ENCODE peak calls at places on chromosomes 4 and X, in ten cellular contexts. X is right lobe of liver; N is upper lobe of left lung; M is left lung; Y is natural killer cell; T is activated CD8-positive, alpha-beta memory T cell treated with anti-CD3 and anti-CD28 coated beads, Interleukin-2, amount 10 ng/mL, durations not matched to agents 7 days and 5 days; C is upper lobe of right lung; R is lower lobe of right lung; U is activated T-cell treated with anti-CD3 and anti-CD28 coated beads, Interleukin-2, amount 50 U/mL, for 4 hours; I is naive thymus-derived CD4-positive, alpha-beta T cell. P is an unnamed sample.

GRCh38 chrX:136725446-136726104 is 55.2 kb downstream of the ARHGEF6 start:
- ATAC-seq in X (no peak), N (peak), M (peak), Y (no peak), T (no peak), C (no peak), R (no peak), U (no peak), I (no peak), P (no peak)

GRCh38 chrX:68932611-68933010 is 103.8 kb downstream of the EFNB1 start:
- ATAC-seq in X (peak), N (no peak), M (no peak), Y (no peak), T (no peak), C (no peak), R (no peak), U (no peak), I (no peak), P (no peak)

GRCh38 chrX:71550578-71550977 is 17.7 kb downstream of the OGT start:
- ATAC-seq in X (no peak), N (no peak), M (no peak), Y (no peak), T (no peak), C (no peak), R (no peak), U (peak), I (no peak), P (no peak)

GRCh38 chrX:47568656-47569295 is 7.8 kb downstream of the ARAF start:
- ATAC-seq in X (peak), N (no peak), M (no peak), Y (peak), T (no peak), C (peak), R (no peak), U (peak), I (peak), P (no peak)

GRCh38 chr4:8819421-8820177 is 52.0 kb downstream of the HMX1 start:
- ATAC-seq in X (no peak), N (no peak), M (no peak), Y (no peak), T (no peak), C (no peak), R (peak), U (no peak), I (no peak), P (no peak)

GRCh38 chrX:46601283-46601682 is 27.7 kb downstream of the CHST7 start:
- ATAC-seq in X (no peak), N (no peak), M (no peak), Y (no peak), T (no peak), C (no peak), R (no peak), U (no peak), I (no peak), P (no peak)

GRCh38 chrX:19860571-19860970 is 26.8 kb downstream of the SH3KBP1 start:
- ATAC-seq in X (no peak), N (no peak), M (no peak), Y (no peak), T (no peak), C (no peak), R (no peak), U (no peak), I (no peak), P (no peak)

GRCh38 chr4:98639523-98639922 is 18.9 kb downstream of the TSPAN5 start:
- ATAC-seq in X (no peak), N (no peak), M (no peak), Y (peak), T (peak), C (no peak), R (no peak), U (peak), I (peak), P (no peak)

GRCh38 chr4:185068837-185069236 is 50.5 kb downstream of the HELT start:
- ATAC-seq in X (no peak), N (no peak), M (no peak), Y (no peak), T (no peak), C (no peak), R (no peak), U (no peak), I (no peak), P (no peak)

GRCh38 chrX:39874202-39874816 is 223.4 kb downstream of the BCOR start:
- ATAC-seq in X (no peak), N (no peak), M (no peak), Y (peak), T (peak), C (no peak), R (no peak), U (peak), I (peak), P (peak)

GRCh38 chrX:100484971-100485370 is 74.9 kb upstream of the PCDH19 start:
- ATAC-seq in X (no peak), N (no peak), M (no peak), Y (no peak), T (no peak), C (no peak), R (no peak), U (no peak), I (no peak), P (no peak)

GRCh38 chr4:2862528-2862927 is 18.9 kb downstream of the ADD1 start:
- ATAC-seq in X (no peak), N (peak), M (peak), Y (no peak), T (no peak), C (peak), R (peak), U (no peak), I (peak), P (no peak)

GRCh38 chrX:41779941-41780340 is 56.0 kb downstream of the GPR82 start:
- ATAC-seq in X (no peak), N (no peak), M (no peak), Y (no peak), T (no peak), C (no peak), R (no peak), U (no peak), I (no peak), P (no peak)

GRCh38 chr4:177119693-177120092 is 190.0 kb upstream of the NEIL3 start:
- ATAC-seq in X (no peak), N (peak), M (no peak), Y (no peak), T (no peak), C (no peak), R (no peak), U (no peak), I (no peak), P (no peak)

GRCh38 chrX:71579990-71580380 is 1.7 kb downstream of the GCNA start:
- ATAC-seq in X (no peak), N (no peak), M (no peak), Y (no peak), T (no peak), C (no peak), R (no peak), U (no peak), I (no peak), P (no peak)

GRCh38 chr4:1812720-1813119 is 19.6 kb downstream of the FGFR3 start:
- ATAC-seq in X (no peak), N (no peak), M (peak), Y (no peak), T (no peak), C (peak), R (peak), U (no peak), I (no peak), P (no peak)

GRCh38 chr4:38144029-38144428 is 183.8 kb downstream of the PTTG2 start:
- ATAC-seq in X (no peak), N (peak), M (no peak), Y (no peak), T (no peak), C (no peak), R (no peak), U (no peak), I (no peak), P (no peak)

GRCh38 chrX:97267916-97268680 is 384.4 kb downstream of the RPA4 start:
- ATAC-seq in X (no peak), N (no peak), M (no peak), Y (no peak), T (no peak), C (no peak), R (no peak), U (no peak), I (no peak), P (no peak)

GRCh38 chr4:52853351-52853750 is 8.8 kb upstream of the RASL11B start:
- ATAC-seq in X (no peak), N (no peak), M (peak), Y (no peak), T (no peak), C (no peak), R (no peak), U (no peak), I (no peak), P (no peak)

GRCh38 chr4:107901213-107901934 is 30.0 kb upstream of the CYP2U1 start:
- ATAC-seq in X (no peak), N (no peak), M (no peak), Y (no peak), T (no peak), C (no peak), R (no peak), U (no peak), I (no peak), P (no peak)

GRCh38 chrX:11787564-11787963 is 29.5 kb downstream of the MSL3 start:
- ATAC-seq in X (peak), N (peak), M (peak), Y (peak), T (peak), C (peak), R (peak), U (peak), I (peak), P (no peak)